ENCODE peak calls at places on chromosomes 3 and 15, in seven cellular contexts. J is cardiac muscle cell, A is SK-N-SH, H is HFF-Myc, F is GM12865, L is heart right ventricle, Y is neuronal stem cell. Z is an unnamed sample.

GRCh38 chr15:37076543-37076942 is 23.8 kb downstream of the MEIS2 start:
- DNase-seq in A (no peak), H (no peak), J (no peak), F (no peak), Y (no peak), L (no peak), Z (no peak)

GRCh38 chr3:30894521-30895289 is at the start of gene GADL1:
- DNase-seq in F (peak), L (peak), H (no peak), A (peak), Y (peak), J (peak), Z (peak)

GRCh38 chr3:173398111-173398479 is 551 bp downstream of the NLGN1 start:
- DNase-seq in H (no peak), L (no peak), A (no peak), Y (no peak), J (peak), F (no peak), Z (no peak)

GRCh38 chr3:110344897-110345767 is 726.5 kb upstream of the NECTIN3 start:
- DNase-seq in H (no peak), A (no peak), Y (no peak), F (no peak), J (peak), L (no peak), Z (no peak)

GRCh38 chr3:191066669-191067068 is 132.4 kb upstream of the OSTN start:
- DNase-seq in A (no peak), J (peak), H (no peak), Y (no peak), L (no peak), F (peak), Z (no peak)

GRCh38 chr3:29525254-29525881 is 244.5 kb downstream of the RBMS3 start:
- DNase-seq in F (peak), J (peak), Y (no peak), H (peak), A (no peak), L (peak), Z (no peak)

GRCh38 chr15:25597576-25597975 is 158.8 kb upstream of the UBE3A start:
- DNase-seq in Y (no peak), H (no peak), L (no peak), J (peak), F (no peak), A (no peak), Z (no peak)

GRCh38 chr3:120767106-120767505 is 24.6 kb downstream of the GTF2E1 start:
- DNase-seq in J (no peak), Y (no peak), L (no peak), A (no peak), F (no peak), H (no peak), Z (no peak)

GRCh38 chr3:18098960-18099587 is 326.1 kb downstream of the SATB1 start:
- DNase-seq in L (no peak), F (no peak), Y (no peak), H (peak), J (peak), A (no peak), Z (no peak)

GRCh38 chr3:24100694-24101402 is 155.8 kb downstream of the NR1D2 start:
- DNase-seq in L (peak), J (peak), A (no peak), F (no peak), Y (no peak), H (no peak), Z (no peak)

GRCh38 chr3:134486577-134487041 is 752 bp downstream of the CEP63 start:
- DNase-seq in F (peak), Y (peak), L (no peak), H (no peak), J (peak), A (peak), Z (no peak)

GRCh38 chr15:71252036-71252898 is 137.0 kb downstream of the THSD4 start:
- DNase-seq in H (no peak), A (peak), F (no peak), Y (no peak), J (peak), L (no peak), Z (no peak)

GRCh38 chr3:87674397-87675161 is 384.2 kb downstream of the CGGBP1 start:
- DNase-seq in Y (no peak), L (no peak), A (no peak), H (no peak), F (peak), J (no peak), Z (no peak)

GRCh38 chr15:76274226-76274625 is 37.0 kb downstream of the ETFA start:
- DNase-seq in A (no peak), L (no peak), J (peak), Y (no peak), H (no peak), F (no peak), Z (no peak)

GRCh38 chr3:56795097-56795806 is 6.5 kb downstream of the ARHGEF3 start:
- DNase-seq in A (no peak), H (no peak), L (no peak), F (no peak), J (peak), Y (no peak), Z (no peak)

GRCh38 chr3:170914212-170914611 is 5.8 kb upstream of the EIF5A2 start:
- DNase-seq in L (no peak), H (no peak), Y (no peak), F (no peak), J (no peak), A (no peak), Z (no peak)

GRCh38 chr3:188578579-188579363 is 424.8 kb downstream of the LPP start:
- DNase-seq in F (no peak), A (no peak), Y (no peak), H (no peak), J (peak), L (peak), Z (no peak)

GRCh38 chr3:32002536-32003368 is 21.2 kb downstream of the ZNF860 start:
- DNase-seq in A (no peak), J (no peak), Y (no peak), F (no peak), L (no peak), H (no peak), Z (no peak)

GRCh38 chr3:179760944-179761343 is 108.1 kb downstream of the USP13 start:
- DNase-seq in A (no peak), L (no peak), Y (no peak), J (peak), F (no peak), H (peak), Z (no peak)

GRCh38 chr3:71062920-71063767 is 520.4 kb downstream of the FOXP1 start:
- DNase-seq in Y (no peak), L (no peak), F (peak), A (peak), H (no peak), J (peak), Z (no peak)

GRCh38 chr3:71060536-71060935 is 523.0 kb downstream of the FOXP1 start:
- DNase-seq in J (no peak), H (no peak), A (no peak), Y (no peak), F (no peak), L (no peak), Z (no peak)

GRCh38 chr3:71062037-71062919 is 521.2 kb downstream of the FOXP1 start:
- DNase-seq in A (no peak), Y (no peak), L (no peak), J (peak), F (no peak), H (no peak), Z (no peak)

GRCh38 chr3:71061037-71061436 is 522.5 kb downstream of the FOXP1 start:
- DNase-seq in H (no peak), L (no peak), A (no peak), Y (no peak), F (no peak), J (no peak), Z (no peak)

DNA sequence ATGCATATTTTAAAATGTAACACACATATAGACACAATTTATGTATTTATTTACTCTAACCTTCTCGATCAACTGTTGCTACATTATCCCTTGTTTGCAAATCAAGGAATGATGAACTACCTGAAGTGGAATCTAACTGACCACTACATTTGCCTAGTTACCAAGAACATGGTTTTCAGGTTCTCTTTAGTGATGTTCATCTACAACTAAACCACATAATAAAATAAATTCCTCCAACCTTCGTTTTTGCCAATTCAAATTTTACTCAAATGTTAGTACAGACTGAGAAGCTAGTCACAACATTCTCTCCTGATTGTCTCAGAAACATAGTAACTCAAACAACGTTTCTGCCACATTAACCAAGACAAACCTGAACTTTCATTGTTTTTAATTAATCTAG is 521.9 kb downstream of the FOXP1 start:
- DNase-seq in Y (no peak), J (no peak), A (no peak), F (no peak), H (no peak), L (no peak), Z (no peak)
- H3K4me3 ChIP-seq in Y (no peak), J (peak), A (peak), F (no peak), H (no peak), L (peak), Z (no peak)

DNA sequence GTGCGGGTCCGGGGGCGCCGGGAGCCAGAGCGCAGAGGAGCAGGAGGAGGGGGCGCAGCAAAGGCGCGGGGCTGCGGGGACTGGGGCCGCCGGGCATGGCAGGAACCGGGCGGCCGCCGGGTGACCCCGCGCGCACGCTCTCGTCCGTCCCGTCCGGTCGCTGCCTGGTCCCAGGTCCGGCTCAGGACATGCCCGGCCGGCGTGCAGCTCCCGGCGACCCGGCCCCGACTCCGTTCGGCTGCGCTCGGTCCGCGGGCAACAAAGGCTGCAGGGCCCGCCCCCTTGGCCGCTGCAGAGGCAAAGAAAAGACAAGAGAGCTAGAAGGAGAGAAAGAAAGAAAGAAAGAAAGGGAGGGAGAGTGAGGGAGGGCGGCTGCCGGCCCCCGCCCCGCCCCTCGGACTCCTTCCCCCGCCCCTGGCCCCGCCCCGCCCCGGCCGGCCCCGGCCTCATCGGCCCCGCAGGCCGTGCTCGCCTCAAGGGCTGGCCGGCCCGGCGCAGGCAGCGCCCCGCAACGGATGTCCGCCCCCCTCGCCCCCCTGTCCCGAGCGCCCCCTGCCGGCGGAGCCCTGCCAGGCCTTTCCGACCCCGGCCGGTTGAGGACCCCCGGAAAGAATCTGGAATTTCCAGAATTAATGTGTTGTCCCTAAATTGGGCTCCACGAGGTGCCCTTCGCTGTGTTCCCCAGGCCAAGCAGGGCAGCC is at the start of gene ADAMTS7:
- DNase-seq in F (peak), Y (peak), A (peak), L (peak), H (peak), J (peak), Z (peak)
- H3K4me3 ChIP-seq in F (peak), Y (peak), A (peak), L (peak), H (peak), J (peak), Z (peak)

GRCh38 chr3:74613060-74613459 is 1.4 kb downstream of the CNTN3 start:
- DNase-seq in H (no peak), Y (no peak), L (no peak), F (no peak), A (no peak), J (no peak), Z (no peak)
- H3K4me3 ChIP-seq in H (no peak), Y (no peak), L (no peak), F (no peak), A (peak), J (no peak), Z (no peak)

DNA sequence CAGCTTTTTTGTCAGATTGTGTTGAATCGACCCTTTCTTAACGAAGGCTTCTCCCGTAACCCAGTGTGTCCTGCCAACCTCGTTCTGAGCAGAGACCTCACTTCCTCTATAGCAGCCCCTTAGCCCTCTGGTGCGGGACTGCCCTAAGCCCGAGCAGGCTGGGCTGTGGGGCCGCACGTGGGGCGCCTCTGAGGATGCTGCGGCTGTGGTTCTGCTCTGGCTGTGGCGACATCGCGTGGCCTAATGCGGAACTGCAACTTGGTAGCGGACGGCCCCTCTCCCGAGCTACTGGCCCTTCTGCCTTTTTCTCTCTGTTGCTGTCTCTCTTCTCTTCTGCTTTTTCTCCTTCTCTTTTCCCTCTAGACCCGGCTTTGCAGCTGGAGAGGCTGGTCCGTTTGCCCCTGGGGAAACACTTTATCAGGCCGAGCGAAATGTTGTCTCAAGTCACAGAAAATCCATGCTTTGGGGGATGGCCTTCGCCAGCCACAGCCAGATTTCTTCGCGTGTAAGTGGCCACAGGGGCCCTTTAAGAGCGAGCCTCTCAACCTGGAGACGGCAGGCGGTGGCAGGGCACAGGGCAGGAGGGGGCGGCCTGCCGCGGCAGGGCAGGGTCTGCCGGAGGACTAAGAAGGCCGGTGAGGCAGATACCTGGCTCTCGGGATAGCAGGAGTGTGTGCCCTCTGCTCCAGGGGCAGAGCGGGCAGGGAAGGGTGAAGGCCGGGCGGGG is 19.4 kb upstream of the KIF23 start:
- DNase-seq in Y (peak), A (peak), H (peak), J (peak), L (peak), F (peak), Z (peak)
- H3K4me3 ChIP-seq in Y (no peak), A (peak), H (no peak), J (no peak), L (no peak), F (no peak), Z (no peak)

DNA sequence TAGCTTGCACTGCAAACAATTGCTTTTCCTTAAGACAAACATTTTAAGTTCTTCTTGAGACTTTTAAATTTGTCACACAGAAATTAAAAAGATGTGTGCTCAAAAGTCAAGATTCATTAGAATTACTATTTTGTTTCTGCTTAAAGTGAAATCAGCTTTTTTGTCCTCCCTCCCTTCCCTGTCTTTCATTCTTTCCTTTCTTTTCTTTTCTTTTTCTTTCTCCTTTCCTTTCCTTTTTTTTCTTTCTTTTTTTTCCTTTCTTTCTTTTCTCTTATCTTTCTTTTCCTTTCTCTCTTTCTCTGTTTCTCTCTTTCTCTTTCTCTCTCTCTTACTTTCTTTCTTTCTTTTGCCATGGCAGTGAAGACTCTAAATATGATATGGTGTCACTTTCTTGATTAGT is 37.8 kb downstream of the FBXL2 start:
- DNase-seq in A (no peak), Y (no peak), F (no peak), L (no peak), J (no peak), H (no peak), Z (no peak)
- H3K4me3 ChIP-seq in A (no peak), Y (no peak), F (no peak), L (no peak), J (no peak), H (no peak), Z (no peak)

GRCh38 chr3:66390013-66390412 is 110.8 kb downstream of the LRIG1 start:
- DNase-seq in J (no peak), A (no peak), F (peak), H (no peak), L (no peak), Y (no peak), Z (no peak)
- H3K4me3 ChIP-seq in J (no peak), A (no peak), F (no peak), H (no peak), L (no peak), Y (no peak), Z (no peak)

GRCh38 chr15:56240390-56240789 is 3.3 kb downstream of the RFX7 start:
- DNase-seq in Y (no peak), J (no peak), F (no peak), L (no peak), H (no peak), A (no peak), Z (no peak)

GRCh38 chr15:56243117-56243773 is 434 bp downstream of the RFX7 start:
- DNase-seq in J (peak), L (peak), A (peak), H (no peak), F (peak), Y (peak), Z (peak)

GRCh38 chr15:56242576-56243116 is 1.0 kb downstream of the RFX7 start:
- DNase-seq in Y (peak), F (no peak), H (no peak), A (no peak), J (no peak), L (no peak), Z (no peak)

GRCh38 chr15:56243774-56244236 is at the start of gene RFX7:
- DNase-seq in Y (peak), H (no peak), A (peak), J (peak), L (peak), F (peak), Z (peak)

GRCh38 chr15:56241374-56242085 is 2.1 kb downstream of the RFX7 start:
- DNase-seq in F (peak), Y (no peak), A (no peak), H (no peak), J (peak), L (no peak), Z (no peak)
- H3K4me3 ChIP-seq in F (peak), Y (no peak), A (peak), H (peak), J (peak), L (peak), Z (no peak)